ENCODE peak calls at places on chromosome 6, in five cellular contexts. K is HCT116, V is endothelial cell of umbilical vein, O is HepG2, A is GM12878. P is an unnamed sample.
A peak's percentile ranks its signal among the peaks of the same experiment; 100 is the strongest.

GRCh38 chr6:166957087-166957804 is 896 bp upstream of the RNASET2 start:
- DNase-seq in K (no peak), V (no peak), O (peak; percentile 87), A (no peak), P (no peak)

GRCh38 chr6:13357551-13358075 is 29.3 kb upstream of the TBC1D7 start:
- DNase-seq in K (no peak), V (no peak), O (no peak), A (no peak), P (no peak)

GRCh38 chr6:5619249-5619648 is 357.9 kb downstream of the FARS2 start:
- DNase-seq in K (no peak), V (no peak), O (no peak), A (peak; percentile 17), P (no peak)

GRCh38 chr6:83867527-83868161 is 8.2 kb downstream of the CYB5R4 start:
- DNase-seq in K (peak; percentile 21), V (peak; percentile 30), O (no peak), A (no peak), P (no peak)

GRCh38 chr6:46629698-46630097 is 22.9 kb downstream of the CYP39A1 start:
- DNase-seq in K (no peak), V (no peak), O (no peak), A (no peak), P (no peak)

GRCh38 chr6:71602385-71602949 is 283.9 kb upstream of the RIMS1 start:
- DNase-seq in K (no peak), V (no peak), O (no peak), A (no peak), P (no peak)

GRCh38 chr6:151108548-151108947 is 131.2 kb upstream of the AKAP12 start:
- DNase-seq in K (no peak), V (no peak), O (no peak), A (no peak), P (no peak)

GRCh38 chr6:127092486-127092885 is 26.0 kb upstream of the RSPO3 start:
- DNase-seq in K (no peak), V (no peak), O (no peak), A (no peak), P (no peak)

GRCh38 chr6:43724354-43724753 is 36.8 kb upstream of the MRPS18A start:
- DNase-seq in K (no peak), V (no peak), O (no peak), A (no peak), P (no peak)

GRCh38 chr6:30075094-30075986 is at the start of gene RNF39:
- DNase-seq in K (no peak), V (no peak), O (peak; percentile 55), A (no peak), P (no peak)

GRCh38 chr6:110688661-110689268 is 126.5 kb downstream of the CDK19 start:
- DNase-seq in K (no peak), V (no peak), O (no peak), A (no peak), P (no peak)

GRCh38 chr6:145502417-145502816 is 232.9 kb downstream of the EPM2A start:
- DNase-seq in K (no peak), V (peak; percentile 15), O (no peak), A (no peak), P (no peak)

GRCh38 chr6:32188381-32189081 is 1.5 kb downstream of the PBX2 start:
- DNase-seq in K (no peak), V (peak; percentile 29), O (no peak), A (no peak), P (no peak)

GRCh38 chr6:12393100-12393499 is 102.9 kb downstream of the EDN1 start:
- DNase-seq in K (no peak), V (peak; percentile 89), O (no peak), A (no peak), P (no peak)

GRCh38 chr6:42787018-42787611 is 5.3 kb downstream of the BICRAL start:
- DNase-seq in K (no peak), V (no peak), O (no peak), A (no peak), P (no peak)

GRCh38 chr6:166179704-166180103 is 12.1 kb upstream of the TBXT start:
- DNase-seq in K (no peak), V (no peak), O (no peak), A (no peak), P (no peak)

GRCh38 chr6:55176958-55177357 is 2.6 kb downstream of the HCRTR2 start:
- DNase-seq in K (no peak), V (no peak), O (no peak), A (no peak), P (no peak)

GRCh38 chr6:92864966-92865555 is 554.3 kb downstream of the EPHA7 start:
- DNase-seq in K (no peak), V (no peak), O (no peak), A (no peak), P (no peak)
- TF ChIP-seq POLR2AphosphoS5 in K (no peak), V (no peak), O (no peak), A (no peak), P (no peak)

GRCh38 chr6:138975815-138976214 is 12.2 kb downstream of the REPS1 start:
- DNase-seq in K (no peak), V (no peak), O (no peak), A (no peak), P (no peak)

GRCh38 chr6:138978229-138978628 is 9.8 kb downstream of the REPS1 start:
- DNase-seq in K (no peak), V (no peak), O (no peak), A (no peak), P (no peak)

GRCh38 chr6:138979365-138979764 is 8.7 kb downstream of the REPS1 start:
- DNase-seq in K (no peak), V (no peak), O (no peak), A (no peak), P (no peak)

GRCh38 chr6:138977242-138977641 is 10.8 kb downstream of the REPS1 start:
- DNase-seq in K (no peak), V (no peak), O (no peak), A (no peak), P (no peak)

GRCh38 chr6:138977646-138978167 is 10.3 kb downstream of the REPS1 start:
- DNase-seq in K (no peak), V (no peak), O (no peak), A (no peak), P (no peak)
- H3K4me3 ChIP-seq in K (no peak overlapping the region), V (no peak overlapping the region), O (no peak overlapping the region), A (no peak overlapping the region), P (no peak overlapping the region)

DNA sequence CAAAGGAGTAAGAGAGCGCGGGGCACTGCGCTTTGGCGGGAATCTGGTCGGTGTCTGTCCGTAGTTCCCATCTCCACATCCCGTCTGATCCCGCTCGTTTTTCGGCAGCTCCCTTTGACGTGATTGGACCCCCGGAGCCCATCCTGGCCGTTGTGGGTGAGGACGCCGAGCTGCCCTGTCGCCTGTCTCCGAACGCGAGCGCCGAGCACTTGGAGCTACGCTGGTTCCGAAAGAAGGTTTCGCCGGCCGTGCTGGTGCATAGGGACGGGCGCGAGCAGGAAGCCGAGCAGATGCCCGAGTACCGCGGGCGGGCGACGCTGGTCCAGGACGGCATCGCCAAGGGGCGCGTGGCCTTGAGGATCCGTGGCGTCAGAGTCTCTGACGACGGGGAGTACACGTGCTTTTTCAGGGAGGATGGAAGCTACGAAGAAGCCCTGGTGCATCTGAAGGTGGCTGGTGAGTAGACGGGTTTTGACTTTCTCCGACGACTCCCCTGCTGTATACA is 1.4 kb downstream of the BTN1A1 start:
- DNase-seq in K (no peak), V (peak; percentile 8), O (no peak), A (no peak), P (no peak)
- TF ChIP-seq EZH2 in K (no peak), V (peak; percentile 84), O (peak; percentile 62), A (no peak), P (no peak)

GRCh38 chr6:135901776-135902524 is 50.4 kb downstream of the PDE7B start:
- DNase-seq in K (no peak), V (no peak), O (no peak), A (no peak), P (peak; percentile 22)
- TF ChIP-seq POLR2AphosphoS5 in K (no peak), V (no peak), O (no peak), A (no peak), P (no peak)

DNA sequence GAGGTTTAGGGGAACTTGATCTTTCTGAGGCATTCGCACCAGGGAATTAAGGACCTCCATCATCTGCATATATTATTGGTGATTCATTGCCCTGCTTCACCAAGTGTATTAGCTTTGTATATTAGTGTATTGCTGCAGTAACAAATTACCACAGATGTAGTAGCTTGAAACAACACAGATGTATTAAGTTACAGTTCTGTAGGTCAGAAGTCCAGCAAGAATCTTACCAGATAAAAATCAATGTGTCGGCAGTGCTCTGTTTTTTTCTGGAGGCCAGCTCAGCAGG is 65.8 kb downstream of the HMGN3 start:
- DNase-seq in K (no peak), V (no peak), O (no peak), A (no peak), P (no peak)
- H3K4me3 ChIP-seq in K (no peak overlapping the region), V (no peak overlapping the region), O (no peak overlapping the region), A (no peak overlapping the region), P (no peak overlapping the region)

DNA sequence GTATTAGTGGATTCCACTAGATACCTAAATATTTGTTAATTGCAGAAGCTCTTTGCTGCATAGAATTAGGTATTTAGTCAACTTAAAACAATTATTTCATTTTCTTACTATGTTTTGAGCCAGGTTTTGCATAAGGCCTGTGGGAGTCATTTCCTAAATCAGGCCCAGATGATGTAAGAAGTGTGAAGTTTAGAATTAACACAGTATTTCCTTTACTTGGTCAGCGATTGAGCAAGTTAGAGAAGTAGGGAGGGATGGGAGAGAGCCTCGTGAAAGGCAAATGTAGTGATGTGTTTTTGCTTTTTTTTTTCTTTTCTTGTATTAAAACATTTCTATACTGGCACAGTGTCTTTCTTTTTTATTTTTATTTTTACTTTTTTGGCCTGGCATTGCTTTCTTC is 711.1 kb downstream of the HDGFL1 start:
- DNase-seq in K (no peak), V (no peak), O (no peak), A (no peak), P (no peak)
- TF ChIP-seq EZH2 in K (no peak), V (no peak), O (no peak), A (no peak), P (no peak)